ENCODE peak calls at places on chromosomes 12 and 14, in eight cellular contexts. U is HCT116, N is ovary, G is heart left ventricle, T is Peyer's patch, D is stomach, M is breast epithelium, L is A549. E is an unnamed sample.

GRCh38 chr12:48004039-48004940 is at the start of gene COL2A1:
- DNase-seq in U (no peak), N (no peak), G (no peak), T (peak), D (no peak), M (no peak), L (peak), E (peak)

GRCh38 chr12:26721800-26722199 is 111.2 kb downstream of the ITPR2 start:
- DNase-seq in U (no peak), N (no peak), G (no peak), T (no peak), D (no peak), M (no peak), L (peak), E (no peak)

GRCh38 chr14:28061006-28061405 is 705.6 kb upstream of the FOXG1 start:
- DNase-seq in U (no peak), N (no peak), G (no peak), T (no peak), D (no peak), M (no peak), L (no peak), E (no peak)

GRCh38 chr14:104604461-104605449 is at the start of gene TMEM179:
- DNase-seq in U (no peak), N (peak), G (no peak), T (peak), D (no peak), M (no peak), L (no peak), E (peak)

GRCh38 chr12:19239046-19239445 is 109.5 kb downstream of the PLEKHA5 start:
- DNase-seq in U (no peak), N (no peak), G (no peak), T (no peak), D (no peak), M (no peak), L (no peak), E (no peak)

GRCh38 chr14:69151458-69152180 is 1.3 kb downstream of the DCAF5 start:
- DNase-seq in U (peak), N (peak), G (peak), T (peak), D (peak), M (peak), L (peak), E (peak)

GRCh38 chr12:98418357-98419075 is 96.9 kb upstream of the TMPO start:
- DNase-seq in U (no peak), N (peak), G (peak), T (peak), D (peak), M (peak), L (peak), E (no peak)

GRCh38 chr12:68259318-68259940 is 6.0 kb upstream of the IL22 start:
- DNase-seq in U (no peak), N (no peak), G (no peak), T (no peak), D (no peak), M (no peak), L (no peak), E (no peak)

GRCh38 chr12:104213952-104214351 is 1.6 kb upstream of the TXNRD1 start:
- DNase-seq in U (no peak), N (no peak), G (no peak), T (no peak), D (no peak), M (peak), L (no peak), E (no peak)

GRCh38 chr14:88895116-88895515 is 70.7 kb downstream of the TTC8 start:
- DNase-seq in U (no peak), N (no peak), G (no peak), T (no peak), D (no peak), M (peak), L (no peak), E (no peak)

GRCh38 chr14:91331761-91332447 is 85.7 kb downstream of the CCDC88C start:
- DNase-seq in U (no peak), N (peak), G (peak), T (no peak), D (no peak), M (no peak), L (no peak), E (peak)

GRCh38 chr12:79426121-79426520 is 264.6 kb downstream of the PAWR start:
- DNase-seq in U (no peak), N (no peak), G (no peak), T (no peak), D (no peak), M (no peak), L (no peak), E (no peak)

GRCh38 chr12:122868471-122869177 is 27.3 kb downstream of the VPS37B start:
- DNase-seq in U (no peak), N (no peak), G (no peak), T (no peak), D (peak), M (no peak), L (no peak), E (no peak)

GRCh38 chr12:122870867-122871664 is 24.9 kb downstream of the VPS37B start:
- DNase-seq in U (no peak), N (no peak), G (no peak), T (peak), D (peak), M (peak), L (no peak), E (peak)

GRCh38 chr12:122869207-122869973 is 26.5 kb downstream of the VPS37B start:
- DNase-seq in U (no peak), N (no peak), G (no peak), T (no peak), D (peak), M (no peak), L (no peak), E (no peak)

GRCh38 chr12:122871851-122872785 is 23.8 kb downstream of the VPS37B start:
- DNase-seq in U (no peak), N (no peak), G (peak), T (peak), D (peak), M (peak), L (no peak), E (peak)

GRCh38 chr12:122870163-122870842 is 25.6 kb downstream of the VPS37B start:
- DNase-seq in U (no peak), N (no peak), G (no peak), T (peak), D (peak), M (no peak), L (no peak), E (no peak)
- H3K4me3 ChIP-seq in U (no peak), N (no peak), G (no peak), T (no peak), D (no peak), M (no peak), L (no peak), E (peak)

DNA sequence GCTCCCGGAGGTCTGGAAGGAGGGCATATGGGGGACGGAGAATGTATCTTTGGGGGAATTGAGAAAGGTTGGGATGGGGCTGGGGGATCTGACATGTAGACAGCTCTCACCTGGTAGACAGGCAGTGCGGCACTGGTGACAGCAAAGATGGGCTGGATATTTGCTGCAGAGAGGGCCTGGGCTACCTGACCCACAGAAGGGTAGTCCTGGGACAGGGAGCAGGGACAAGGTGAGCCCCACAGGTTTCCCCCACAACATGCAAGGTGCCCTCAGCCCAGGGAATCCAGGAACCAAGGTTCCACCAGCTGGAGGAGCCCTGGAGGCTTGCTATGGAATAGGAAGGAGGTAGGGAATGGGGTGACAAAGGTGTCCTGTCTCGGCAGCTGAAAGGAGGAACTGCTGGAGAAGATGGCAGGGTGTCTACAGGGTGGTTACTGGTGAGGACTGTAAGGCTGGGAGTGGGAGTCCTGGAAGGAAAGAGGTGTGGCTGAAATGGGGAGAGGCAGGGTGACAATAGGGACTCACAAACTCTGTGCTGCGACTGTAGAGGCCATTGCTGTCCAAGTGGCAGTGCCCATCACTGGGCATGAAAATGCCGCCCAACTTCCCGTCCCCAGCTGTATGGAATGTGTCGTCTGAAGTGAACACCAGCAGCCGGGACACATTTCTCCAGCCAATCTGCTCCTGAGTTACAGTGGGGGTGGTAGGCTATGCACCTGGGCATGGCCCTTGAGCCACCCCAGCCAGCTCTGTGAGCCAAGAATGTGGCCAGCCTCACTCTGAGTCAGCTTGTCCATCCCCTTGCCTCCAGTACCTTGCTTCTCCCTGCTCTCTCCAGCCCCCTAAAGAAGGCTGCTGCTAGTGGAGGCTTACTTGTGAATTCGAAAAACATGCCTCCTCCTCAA is 11.3 kb downstream of the ITGB7 start:
- DNase-seq in U (no peak), N (no peak), G (no peak), T (peak), D (no peak), M (no peak), L (no peak), E (no peak)
- TF ChIP-seq POLR2A in U (no peak), N (no peak), G (no peak), T (no peak), D (no peak), M (no peak), L (no peak), E (no peak)

GRCh38 chr12:90940872-90941499 is 14.0 kb downstream of the CCER1 start:
- DNase-seq in U (peak), N (no peak), G (no peak), T (no peak), D (no peak), M (no peak), L (peak), E (no peak)
- TF ChIP-seq CTCF in U (peak), N (no peak), G (peak), T (no peak), D (no peak), M (no peak), L (peak), E (peak)

GRCh38 chr12:107780298-107780697 is 5.8 kb downstream of the ASCL4 start:
- DNase-seq in U (no peak), N (no peak), G (no peak), T (no peak), D (no peak), M (no peak), L (no peak), E (no peak)
- H3K4me3 ChIP-seq in U (no peak), N (no peak), G (no peak), T (no peak), D (no peak), M (no peak), L (no peak), E (no peak)

DNA sequence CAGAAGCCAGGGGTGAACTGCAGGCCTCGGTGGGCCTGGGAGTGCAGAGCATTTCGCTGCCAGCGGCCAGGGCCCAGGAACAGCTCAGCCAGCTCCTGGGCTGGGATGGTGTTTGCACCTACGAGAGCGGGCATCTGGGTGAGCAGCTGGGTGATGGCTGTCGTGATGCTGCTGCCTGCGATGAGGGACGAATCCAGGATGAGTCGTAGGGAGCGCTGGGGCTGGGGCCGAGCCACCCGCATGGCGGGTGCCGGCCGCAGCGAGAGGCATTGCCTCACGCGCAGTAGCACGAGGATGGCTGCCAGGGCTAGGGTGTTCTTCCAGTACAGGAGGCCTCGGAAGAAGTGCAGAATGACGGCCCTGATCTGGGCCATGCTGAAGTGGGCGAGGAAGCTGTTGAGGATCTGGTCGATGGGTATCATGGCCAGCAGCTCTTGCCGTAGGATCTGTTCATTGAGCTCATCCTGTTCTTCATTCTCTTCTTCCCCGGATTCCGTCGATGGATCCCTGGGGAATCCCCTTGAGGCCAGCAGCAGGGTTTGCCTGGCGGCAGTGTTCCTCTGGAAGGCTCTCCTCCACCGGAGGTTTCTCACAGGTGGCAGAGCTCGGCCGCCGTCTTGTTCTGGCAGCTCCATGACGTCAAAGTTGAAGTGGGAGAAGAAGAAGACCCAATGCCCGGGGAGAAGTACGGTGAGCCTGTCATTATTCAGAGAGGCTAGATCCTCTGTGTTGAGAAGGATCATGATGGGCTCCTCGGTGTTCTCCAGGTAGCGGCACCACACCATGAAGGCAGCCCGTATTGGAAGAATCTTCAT is 22.1 kb downstream of the RTL1 start:
- DNase-seq in U (no peak), N (no peak), G (no peak), T (no peak), D (no peak), M (no peak), L (no peak), E (peak)
- TF ChIP-seq POLR2A in U (no peak), N (no peak), G (no peak), T (no peak), D (no peak), M (no peak), L (no peak), E (no peak)

GRCh38 chr14:70259420-70259819 is 70.7 kb upstream of the SLC8A3 start:
- DNase-seq in U (no peak), N (no peak), G (no peak), T (no peak), D (no peak), M (no peak), L (no peak), E (no peak)

GRCh38 chr14:70254476-70254961 is 65.8 kb upstream of the SLC8A3 start:
- DNase-seq in U (no peak), N (no peak), G (no peak), T (peak), D (peak), M (peak), L (no peak), E (peak)

DNA sequence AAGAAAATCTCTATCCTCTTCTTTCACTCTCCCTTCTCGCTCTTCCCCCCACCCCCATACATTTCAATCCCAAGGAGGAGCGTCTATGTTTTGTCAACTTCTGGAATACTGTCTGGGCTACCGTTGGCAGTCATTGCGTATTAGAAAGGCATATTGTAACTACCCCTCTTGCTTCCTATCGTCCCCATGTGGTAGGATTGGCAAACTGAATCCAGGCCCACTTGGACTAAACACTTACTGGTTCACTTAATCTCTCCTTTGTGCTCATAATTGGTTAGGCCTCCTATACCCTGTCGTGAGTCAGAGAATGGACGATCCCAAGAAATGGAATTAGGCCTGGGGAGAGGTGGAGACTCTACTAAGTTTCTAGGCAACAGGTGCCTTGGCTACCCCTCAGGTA is 68.8 kb upstream of the SLC8A3 start:
- DNase-seq in U (peak), N (no peak), G (no peak), T (peak), D (no peak), M (no peak), L (no peak), E (peak)
- TF ChIP-seq CTCF in U (peak), N (no peak), G (no peak), T (no peak), D (no peak), M (no peak), L (peak), E (peak)

GRCh38 chr12:114371250-114371649 is 34.7 kb downstream of the TBX5 start:
- DNase-seq in U (no peak), N (no peak), G (no peak), T (no peak), D (no peak), M (no peak), L (no peak), E (no peak)

GRCh38 chr12:114368685-114369084 is 37.3 kb downstream of the TBX5 start:
- DNase-seq in U (no peak), N (no peak), G (peak), T (no peak), D (no peak), M (peak), L (no peak), E (no peak)

GRCh38 chr12:114371733-114372132 is 34.2 kb downstream of the TBX5 start:
- DNase-seq in U (no peak), N (no peak), G (no peak), T (no peak), D (no peak), M (no peak), L (no peak), E (no peak)

DNA sequence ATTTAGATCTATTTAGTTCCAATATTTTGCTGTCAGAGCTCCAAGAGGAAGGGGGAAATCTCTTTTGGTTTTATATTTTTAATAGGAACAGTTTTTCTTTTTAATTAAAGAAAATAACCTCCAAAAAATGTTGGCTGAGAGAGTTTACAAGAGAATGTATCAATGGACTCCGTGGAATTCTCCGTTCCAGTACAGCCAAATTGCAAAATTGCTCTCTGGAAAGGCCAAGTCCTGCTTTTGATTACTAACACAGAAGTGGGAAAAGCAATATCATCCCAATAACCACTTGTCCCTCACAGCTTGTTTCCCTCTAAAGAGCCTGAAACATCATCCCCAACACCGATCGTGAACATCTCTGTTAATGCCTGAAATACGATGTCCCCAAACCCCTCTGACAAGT is 36.9 kb downstream of the TBX5 start:
- DNase-seq in U (no peak), N (no peak), G (no peak), T (no peak), D (no peak), M (peak), L (no peak), E (no peak)
- H3K4me3 ChIP-seq in U (no peak), N (no peak), G (no peak), T (no peak), D (no peak), M (peak), L (no peak), E (no peak)

E was measured in right lobe of liver.